ENCODE peak calls at places on chromosomes 3 and 15, in five cellular contexts. One of them, this sample, is unnamed. For H3K4me1, the result is how much of the 10 kb centered on the place peaks cover.

GRCh38 chr3:99875573-99875924 is 57.9 kb downstream of the CMSS1 start:
- DNase-seq in breast epithelium: no peak
- DNase-seq in tibial nerve: no peak
- DNase-seq in heart left ventricle: no peak
- DNase-seq in A549: peak
- DNase-seq in this sample: no peak

GRCh38 chr3:39753361-39753760 is 56.0 kb upstream of the MYRIP start:
- DNase-seq in breast epithelium: no peak
- DNase-seq in heart left ventricle: no peak
- DNase-seq in tibial nerve: no peak
- DNase-seq in A549: no peak
- DNase-seq in this sample: no peak

GRCh38 chr3:44584646-44585501 is at the start of gene ZNF660:
- DNase-seq in A549: no peak
- DNase-seq in heart left ventricle: peak
- DNase-seq in tibial nerve: no peak
- DNase-seq in breast epithelium: peak
- DNase-seq in this sample: no peak

GRCh38 chr3:66572938-66573710 is 72.3 kb upstream of the LRIG1 start:
- DNase-seq in breast epithelium: no peak
- DNase-seq in tibial nerve: no peak
- DNase-seq in A549: no peak
- DNase-seq in heart left ventricle: no peak
- DNase-seq in this sample: no peak

GRCh38 chr3:86880066-86880465 is 110.9 kb downstream of the VGLL3 start:
- DNase-seq in heart left ventricle: no peak
- DNase-seq in A549: no peak
- DNase-seq in breast epithelium: no peak
- DNase-seq in tibial nerve: no peak
- DNase-seq in this sample: no peak

GRCh38 chr3:111570404-111571030 is 24.6 kb downstream of the ZBED2 start:
- DNase-seq in heart left ventricle: no peak
- DNase-seq in A549: no peak
- DNase-seq in tibial nerve: no peak
- DNase-seq in breast epithelium: no peak
- DNase-seq in this sample: no peak

GRCh38 chr3:109122690-109123089 is 4.8 kb upstream of the MORC1 start:
- DNase-seq in heart left ventricle: no peak
- DNase-seq in A549: no peak
- DNase-seq in breast epithelium: no peak
- DNase-seq in tibial nerve: no peak
- DNase-seq in this sample: no peak

GRCh38 chr3:196336319-196337145 is 1.7 kb downstream of the TM4SF19 start:
- DNase-seq in heart left ventricle: no peak
- DNase-seq in tibial nerve: no peak
- DNase-seq in A549: no peak
- DNase-seq in breast epithelium: no peak
- DNase-seq in this sample: no peak

GRCh38 chr15:60871731-60872130 is 357.4 kb downstream of the RORA start:
- DNase-seq in A549: no peak
- DNase-seq in heart left ventricle: no peak
- DNase-seq in breast epithelium: no peak
- DNase-seq in tibial nerve: no peak
- DNase-seq in this sample: no peak

GRCh38 chr15:90154861-90155626 is 46.1 kb upstream of the SEMA4B start:
- DNase-seq in A549: peak
- DNase-seq in breast epithelium: peak
- DNase-seq in tibial nerve: no peak
- DNase-seq in heart left ventricle: no peak
- DNase-seq in this sample: no peak

GRCh38 chr3:98692787-98693473 is 70.2 kb upstream of the ST3GAL6 start:
- DNase-seq in A549: no peak
- DNase-seq in tibial nerve: no peak
- DNase-seq in breast epithelium: no peak
- DNase-seq in heart left ventricle: peak
- DNase-seq in this sample: no peak

GRCh38 chr3:140093742-140094141 is 158.8 kb downstream of the CLSTN2 start:
- DNase-seq in breast epithelium: no peak
- DNase-seq in A549: no peak
- DNase-seq in heart left ventricle: peak
- DNase-seq in tibial nerve: peak
- DNase-seq in this sample: no peak

GRCh38 chr15:71011503-71012155 is 103.6 kb upstream of the THSD4 start:
- DNase-seq in tibial nerve: no peak
- DNase-seq in heart left ventricle: no peak
- DNase-seq in A549: peak
- DNase-seq in breast epithelium: no peak
- DNase-seq in this sample: no peak

GRCh38 chr3:77259701-77260100 is 219.8 kb downstream of the ROBO2 start:
- DNase-seq in breast epithelium: no peak
- DNase-seq in tibial nerve: no peak
- DNase-seq in A549: no peak
- DNase-seq in heart left ventricle: no peak
- DNase-seq in this sample: no peak

GRCh38 chr3:154247806-154248480 is 76.3 kb downstream of the DHX36 start:
- DNase-seq in tibial nerve: no peak
- DNase-seq in A549: no peak
- DNase-seq in breast epithelium: no peak
- DNase-seq in heart left ventricle: no peak
- DNase-seq in this sample: no peak

GRCh38 chr15:37289109-37289765 is 188.9 kb upstream of the MEIS2 start:
- DNase-seq in A549: peak
- DNase-seq in breast epithelium: no peak
- DNase-seq in tibial nerve: no peak
- DNase-seq in heart left ventricle: no peak
- DNase-seq in this sample: no peak

GRCh38 chr15:75639191-75639708 is 774 bp downstream of the IMP3 start:
- DNase-seq in heart left ventricle: no peak
- DNase-seq in tibial nerve: no peak
- DNase-seq in A549: no peak
- DNase-seq in breast epithelium: no peak
- DNase-seq in this sample: no peak

GRCh38 chr3:133821767-133822638 is 16.4 kb downstream of the SRPRB start:
- DNase-seq in breast epithelium: no peak
- DNase-seq in tibial nerve: peak
- DNase-seq in A549: no peak
- DNase-seq in heart left ventricle: peak
- DNase-seq in this sample: no peak

GRCh38 chr15:76185716-76186115 is 125.6 kb downstream of the ETFA start:
- DNase-seq in heart left ventricle: no peak
- DNase-seq in A549: peak
- DNase-seq in tibial nerve: no peak
- DNase-seq in breast epithelium: no peak
- DNase-seq in this sample: no peak

GRCh38 chr3:193947636-193948035 is 188.3 kb upstream of the HES1 start:
- DNase-seq in A549: no peak
- DNase-seq in heart left ventricle: no peak
- DNase-seq in tibial nerve: no peak
- DNase-seq in breast epithelium: no peak
- DNase-seq in this sample: no peak

GRCh38 chr15:90145259-90145658 is 43.0 kb upstream of the IDH2 start:
- DNase-seq in A549: no peak
- DNase-seq in heart left ventricle: no peak
- DNase-seq in tibial nerve: no peak
- DNase-seq in breast epithelium: no peak
- DNase-seq in this sample: no peak

GRCh38 chr15:98177950-98178848 is 217.7 kb downstream of the ARRDC4 start:
- DNase-seq in A549: peak
- DNase-seq in tibial nerve: no peak
- DNase-seq in heart left ventricle: peak
- DNase-seq in breast epithelium: peak
- DNase-seq in this sample: no peak

GRCh38 chr3:142894493-142894892 is 5.6 kb upstream of the PCOLCE2 start:
- DNase-seq in A549: no peak
- DNase-seq in tibial nerve: no peak
- DNase-seq in heart left ventricle: no peak
- DNase-seq in breast epithelium: no peak
- DNase-seq in this sample: no peak

GRCh38 chr15:81407679-81408078 is 33.7 kb upstream of the TMC3 start:
- DNase-seq in heart left ventricle: no peak
- DNase-seq in tibial nerve: no peak
- DNase-seq in A549: no peak
- DNase-seq in breast epithelium: no peak
- DNase-seq in this sample: no peak

GRCh38 chr3:148269816-148270215 is 427.9 kb upstream of the AGTR1 start:
- DNase-seq in heart left ventricle: no peak
- DNase-seq in tibial nerve: no peak
- DNase-seq in breast epithelium: no peak
- DNase-seq in A549: no peak
- DNase-seq in this sample: no peak

GRCh38 chr3:170692720-170693119 is 106.8 kb upstream of the SLC7A14 start:
- DNase-seq in heart left ventricle: no peak
- DNase-seq in breast epithelium: no peak
- DNase-seq in tibial nerve: no peak
- DNase-seq in A549: no peak
- DNase-seq in this sample: no peak

GRCh38 chr3:33313331-33313730 is 36.1 kb downstream of the FBXL2 start:
- DNase-seq in heart left ventricle: no peak
- DNase-seq in breast epithelium: no peak
- DNase-seq in A549: peak
- DNase-seq in tibial nerve: no peak
- DNase-seq in this sample: no peak

GRCh38 chr3:129345971-129346370 is 67.3 kb downstream of the HMCES start:
- DNase-seq in heart left ventricle: no peak
- DNase-seq in breast epithelium: no peak
- DNase-seq in tibial nerve: no peak
- DNase-seq in A549: no peak
- DNase-seq in this sample: no peak

GRCh38 chr3:118714800-118715199 is 319.8 kb downstream of the IGSF11 start:
- DNase-seq in tibial nerve: no peak
- DNase-seq in heart left ventricle: no peak
- DNase-seq in A549: no peak
- DNase-seq in breast epithelium: no peak
- DNase-seq in this sample: no peak

GRCh38 chr3:123521179-123521969 is 63.5 kb downstream of the HACD2 start:
- DNase-seq in heart left ventricle: no peak
- DNase-seq in breast epithelium: no peak
- DNase-seq in tibial nerve: no peak
- DNase-seq in A549: no peak
- DNase-seq in this sample: no peak

GRCh38 chr3:189316296-189317019 is 144.7 kb downstream of the TPRG1 start:
- DNase-seq in A549: no peak
- DNase-seq in heart left ventricle: no peak
- DNase-seq in breast epithelium: peak
- DNase-seq in tibial nerve: no peak
- DNase-seq in this sample: no peak

DNA sequence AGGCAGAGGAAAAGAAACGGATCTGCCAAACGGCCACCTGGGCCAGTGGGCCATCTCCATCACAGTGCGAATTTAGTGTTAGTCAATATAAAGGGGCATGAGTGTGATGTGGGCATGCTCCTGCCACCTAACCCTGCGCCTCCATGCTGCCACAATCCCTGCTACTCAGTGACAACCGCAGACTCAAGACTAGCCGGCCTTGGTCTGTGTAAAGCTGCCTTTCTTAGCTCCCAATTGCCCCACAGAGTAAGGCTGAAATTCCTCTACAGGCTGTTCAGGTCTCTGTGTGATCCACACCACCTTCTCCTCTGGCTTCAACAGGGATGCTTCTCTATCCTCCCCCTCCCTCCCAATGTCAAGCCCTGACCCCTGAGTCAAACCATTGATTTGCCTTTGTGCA is 269.7 kb downstream of the XXYLT1 start:
- DNase-seq in A549: no peak
- DNase-seq in breast epithelium: no peak
- DNase-seq in tibial nerve: no peak
- DNase-seq in heart left ventricle: no peak
- DNase-seq in this sample: no peak
- H3K4me1 ChIP-seq in A549: under half
- H3K4me1 ChIP-seq in breast epithelium: under half
- H3K4me1 ChIP-seq in tibial nerve: under half
- H3K4me1 ChIP-seq in heart left ventricle: under half
- H3K4me1 ChIP-seq in this sample: under half

DNA sequence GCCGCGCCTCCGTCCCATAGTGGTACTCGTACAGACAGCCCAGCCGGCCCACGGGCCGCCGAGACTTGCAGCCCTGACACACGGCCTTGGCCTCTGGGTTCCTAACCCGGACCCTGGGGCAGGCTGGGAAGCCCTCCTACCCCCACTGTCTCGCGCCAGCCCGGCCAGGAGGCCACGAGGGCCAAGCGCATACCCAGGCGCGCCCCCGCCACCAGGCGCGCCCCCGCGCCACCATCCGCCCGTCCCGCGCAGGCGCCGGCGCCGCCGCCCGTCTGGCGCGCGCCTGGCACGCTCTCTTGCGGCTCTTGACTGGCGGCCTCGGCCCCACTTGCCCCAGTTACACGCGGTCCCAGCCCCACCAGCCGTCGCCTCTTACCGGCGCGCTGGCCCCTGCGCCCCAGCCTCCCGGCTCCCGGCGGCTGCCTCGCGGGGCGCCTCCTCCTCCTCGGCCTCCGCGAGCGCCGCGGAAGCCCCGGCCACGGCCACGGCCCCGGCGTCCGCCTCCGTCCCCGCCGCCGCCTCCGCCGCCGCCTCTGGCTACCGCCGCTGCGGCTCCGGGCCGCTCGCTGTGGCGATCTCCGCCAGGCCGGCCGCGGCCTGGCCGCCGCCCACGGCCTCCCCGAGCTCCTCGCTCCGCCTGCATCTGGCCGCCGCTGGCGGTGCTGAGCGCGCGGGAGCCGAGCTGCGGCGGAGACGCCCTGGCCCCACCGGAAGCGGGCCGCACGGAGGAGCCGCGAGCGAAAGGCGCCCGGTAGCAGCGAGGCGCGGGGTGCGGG is 412 bp downstream of the AVEN start:
- DNase-seq in breast epithelium: peak
- DNase-seq in heart left ventricle: peak
- DNase-seq in tibial nerve: peak
- DNase-seq in A549: peak
- DNase-seq in this sample: peak
- TF ChIP-seq POLR2A in breast epithelium: no peak
- TF ChIP-seq POLR2A in heart left ventricle: no peak
- TF ChIP-seq POLR2A in tibial nerve: peak
- TF ChIP-seq POLR2A in A549: peak
- TF ChIP-seq POLR2A in this sample: peak

GRCh38 chr15:28921925-28922711 is 36.3 kb downstream of the APBA2 start:
- DNase-seq in A549: no peak
- DNase-seq in breast epithelium: no peak
- DNase-seq in tibial nerve: no peak
- DNase-seq in heart left ventricle: no peak
- DNase-seq in this sample: no peak
- TF ChIP-seq CTCF in A549: no peak
- TF ChIP-seq CTCF in breast epithelium: no peak
- TF ChIP-seq CTCF in tibial nerve: no peak
- TF ChIP-seq CTCF in heart left ventricle: no peak
- TF ChIP-seq CTCF in this sample: no peak

GRCh38 chr3:152270145-152270870 is 1.6 kb downstream of the MBNL1 start:
- DNase-seq in tibial nerve: no peak
- DNase-seq in heart left ventricle: no peak
- DNase-seq in A549: no peak
- DNase-seq in breast epithelium: no peak
- DNase-seq in this sample: no peak

GRCh38 chr3:152267319-152267689 is 1.4 kb upstream of the MBNL1 start:
- DNase-seq in breast epithelium: no peak
- DNase-seq in tibial nerve: no peak
- DNase-seq in heart left ventricle: no peak
- DNase-seq in A549: no peak
- DNase-seq in this sample: no peak

GRCh38 chr3:152267831-152268500 is 763 bp upstream of the MBNL1 start:
- DNase-seq in breast epithelium: no peak
- DNase-seq in heart left ventricle: no peak
- DNase-seq in tibial nerve: no peak
- DNase-seq in A549: no peak
- DNase-seq in this sample: no peak

GRCh38 chr3:152269423-152270144 is 855 bp downstream of the MBNL1 start:
- DNase-seq in tibial nerve: peak
- DNase-seq in breast epithelium: peak
- DNase-seq in heart left ventricle: peak
- DNase-seq in A549: peak
- DNase-seq in this sample: no peak

GRCh38 chr3:152268501-152269422 is at the start of gene MBNL1:
- DNase-seq in A549: peak
- DNase-seq in heart left ventricle: peak
- DNase-seq in tibial nerve: peak
- DNase-seq in breast epithelium: peak
- DNase-seq in this sample: peak
- H3K4me1 ChIP-seq in A549: under half
- H3K4me1 ChIP-seq in heart left ventricle: under half
- H3K4me1 ChIP-seq in tibial nerve: under half
- H3K4me1 ChIP-seq in breast epithelium: under half
- H3K4me1 ChIP-seq in this sample: under half

This sample was measured in esophagus squamous epithelium.